ENCODE peak calls at places on chromosomes 6 and 20, in four cellular contexts. I, D, H and C are unnamed samples.

GRCh38 chr6:69580696-69581095 is 216.1 kb downstream of the LMBRD1 start:
- DNase-seq in I (no peak), D (no peak), H (no peak), C (no peak)

GRCh38 chr6:167091149-167092107 is 31.5 kb upstream of the CCR6 start:
- DNase-seq in I (no peak), D (no peak), H (no peak), C (no peak)

GRCh38 chr6:43687079-43687436 is 533 bp downstream of the MRPS18A start:
- DNase-seq in I (no peak), D (no peak), H (no peak), C (no peak)

GRCh38 chr6:30744054-30744805 is at the start of gene IER3:
- DNase-seq in I (peak), D (peak), H (peak), C (peak)

GRCh38 chr6:20751293-20751946 is 217.2 kb downstream of the CDKAL1 start:
- DNase-seq in I (no peak), D (peak), H (peak), C (no peak)

GRCh38 chr20:50083034-50083433 is 29.9 kb downstream of the UBE2V1 start:
- DNase-seq in I (no peak), D (no peak), H (no peak), C (no peak)

GRCh38 chr6:140039343-140039742 is 664.9 kb upstream of the CITED2 start:
- DNase-seq in I (no peak), D (no peak), H (no peak), C (no peak)

GRCh38 chr6:135675862-135676261 is 175.6 kb upstream of the PDE7B start:
- DNase-seq in I (peak), D (peak), H (peak), C (peak)

GRCh38 chr6:130967502-130968469 is 95.3 kb downstream of the EPB41L2 start:
- DNase-seq in I (no peak), D (peak), H (no peak), C (no peak)

GRCh38 chr20:13777171-13777601 is 7.5 kb downstream of the ESF1 start:
- DNase-seq in I (no peak), D (peak), H (peak), C (no peak)

GRCh38 chr20:46128310-46129151 is 10.4 kb downstream of the CD40 start:
- DNase-seq in I (peak), D (peak), H (peak), C (peak)

DNA sequence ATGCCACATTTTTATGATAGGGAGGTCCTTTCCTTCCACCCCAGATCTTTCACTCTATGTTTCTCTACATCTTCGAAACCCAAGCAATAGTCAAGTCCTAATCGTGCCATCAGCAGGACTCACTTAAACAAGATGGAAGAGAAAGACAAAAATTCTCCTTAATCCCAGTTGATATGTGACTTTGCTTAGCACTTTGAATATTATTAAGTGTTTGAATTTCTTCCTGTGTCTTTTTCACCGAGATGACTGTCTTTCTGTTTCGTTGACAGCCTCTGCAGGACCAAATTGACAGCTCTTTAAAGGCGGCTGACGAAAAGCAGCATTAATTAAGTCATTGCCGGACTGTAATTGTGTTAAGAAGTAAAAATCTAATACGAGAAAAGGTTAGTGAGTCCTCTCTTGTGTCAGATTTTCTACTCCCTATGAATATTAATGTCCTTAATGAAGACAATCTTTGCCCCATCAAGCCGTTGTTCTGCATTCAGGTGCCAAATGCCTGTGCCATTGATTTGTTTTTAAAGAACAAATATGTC is 208.8 kb upstream of the TSHZ2 start:
- DNase-seq in I (no peak), D (no peak), H (no peak), C (no peak)
- H3K4me2 ChIP-seq in I (no peak), D (no peak), H (no peak), C (no peak)

DNA sequence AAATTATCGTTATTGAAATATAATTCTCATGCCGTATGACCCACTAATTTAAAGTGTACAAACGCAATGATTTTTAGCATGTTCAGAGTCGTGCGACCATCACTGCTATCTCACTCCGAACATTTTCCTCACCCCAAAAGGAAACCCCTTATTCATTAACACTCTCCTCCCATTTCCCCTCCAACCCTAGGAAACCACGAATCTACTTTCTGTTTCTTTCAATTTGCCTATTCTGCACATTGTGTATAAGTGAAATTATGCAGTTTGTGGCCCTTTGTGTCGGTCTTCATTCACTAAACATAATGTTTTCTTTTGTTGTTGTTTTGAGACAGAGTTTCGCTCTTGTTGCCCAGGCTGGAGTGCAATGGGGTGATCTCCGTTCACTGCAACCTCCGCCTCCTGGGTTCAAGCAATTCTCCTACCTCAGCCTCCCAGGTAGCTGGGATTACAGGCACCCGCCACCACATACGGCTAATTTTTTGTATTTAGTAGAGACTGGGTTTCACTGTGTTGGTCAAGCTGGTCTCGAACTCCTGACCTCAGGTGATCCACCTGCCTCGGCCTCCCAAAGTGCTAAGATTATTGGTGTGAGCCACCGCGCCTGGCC is 99.7 kb upstream of the ZNF217 start:
- DNase-seq in I (no peak), D (no peak), H (no peak), C (no peak)
- H3K4me2 ChIP-seq in I (no peak), D (no peak), H (no peak), C (no peak)

GRCh38 chr6:17178301-17178700 is 76.5 kb downstream of the STMND1 start:
- DNase-seq in I (no peak), D (no peak), H (no peak), C (no peak)
- H3K4me2 ChIP-seq in I (no peak), D (no peak), H (no peak), C (no peak)

GRCh38 chr6:105014448-105014847 is 57.5 kb downstream of the LIN28B start:
- DNase-seq in I (no peak), D (no peak), H (no peak), C (no peak)

GRCh38 chr6:105015482-105015881 is 58.6 kb downstream of the LIN28B start:
- DNase-seq in I (no peak), D (peak), H (peak), C (no peak)

GRCh38 chr6:105019285-105019684 is 62.4 kb downstream of the LIN28B start:
- DNase-seq in I (no peak), D (no peak), H (no peak), C (no peak)

DNA sequence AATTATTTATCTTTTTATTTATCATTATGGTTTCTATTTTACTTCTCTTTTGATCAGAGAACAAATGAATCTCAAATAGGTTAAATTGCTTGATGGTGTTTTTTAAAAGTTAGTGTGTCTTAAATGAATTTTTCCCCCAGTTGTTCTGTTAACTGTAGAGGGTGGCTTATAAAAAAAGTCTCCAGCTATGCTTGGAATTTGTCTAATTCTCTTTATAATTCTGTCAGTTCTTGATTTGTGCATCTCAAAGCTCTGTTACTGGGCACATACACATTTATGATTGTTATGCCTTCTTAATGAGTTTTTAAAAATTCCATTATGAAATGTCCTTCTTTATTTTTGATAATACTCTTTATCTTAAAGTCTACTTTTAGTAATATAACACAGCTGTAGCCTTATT is 58.0 kb downstream of the LIN28B start:
- DNase-seq in I (no peak), D (peak), H (no peak), C (no peak)
- H3K4me2 ChIP-seq in I (no peak), D (no peak), H (no peak), C (peak)

GRCh38 chr20:4699957-4700356 is 21.8 kb upstream of the PRND start:
- DNase-seq in I (no peak), D (no peak), H (no peak), C (no peak)

GRCh38 chr20:4703281-4703676 is 18.4 kb upstream of the PRND start:
- DNase-seq in I (no peak), D (no peak), H (no peak), C (no peak)

GRCh38 chr20:4697874-4698221 is 23.9 kb upstream of the PRND start:
- DNase-seq in I (no peak), D (no peak), H (no peak), C (no peak)

GRCh38 chr20:4699216-4699615 is 22.5 kb upstream of the PRND start:
- DNase-seq in I (no peak), D (no peak), H (no peak), C (no peak)

GRCh38 chr20:4702562-4703280 is 19.0 kb upstream of the PRND start:
- DNase-seq in I (no peak), D (no peak), H (no peak), C (no peak)
- H3K4me2 ChIP-seq in I (no peak), D (no peak), H (no peak), C (no peak)